ENCODE peak calls at places on chromosomes 4 and X, in eight cellular contexts. A is CD8-positive, alpha-beta T cell; S is GM23248; F is naive thymus-derived CD4-positive, alpha-beta T cell; X is kidney; Q is CD8-positive, alpha-beta memory T cell; T is transverse colon; P is heart left ventricle. E is an unnamed sample. For H3K4me1, the result is how much of the 10 kb centered on the place peaks cover.

GRCh38 chrX:101417190-101417589 is 9.2 kb downstream of the HNRNPH2 start:
- DNase-seq in A (no peak), S (no peak), F (no peak), X (no peak), Q (no peak), T (no peak), P (no peak), E (no peak)

GRCh38 chrX:43003939-43004338 is 226.0 kb upstream of the PPP1R2C start:
- DNase-seq in A (no peak), S (no peak), F (no peak), X (no peak), Q (no peak), T (no peak), P (no peak), E (no peak)

GRCh38 chrX:48589482-48590162 is 7.7 kb upstream of the WDR13 start:
- DNase-seq in A (no peak), S (no peak), F (no peak), X (peak), Q (no peak), T (no peak), P (peak), E (no peak)

GRCh38 chrX:140762061-140762460 is 52.5 kb downstream of the LINC00632 start:
- DNase-seq in A (no peak), S (peak), F (no peak), X (no peak), Q (peak), T (peak), P (no peak), E (peak)

GRCh38 chrX:71282514-71283408 is 674 bp upstream of the NONO start:
- DNase-seq in A (no peak), S (peak), F (no peak), X (no peak), Q (no peak), T (no peak), P (no peak), E (no peak)

GRCh38 chr4:87045659-87046058 is 110.8 kb downstream of the AFF1 start:
- DNase-seq in A (no peak), S (no peak), F (no peak), X (no peak), Q (no peak), T (no peak), P (no peak), E (no peak)

GRCh38 chrX:18377802-18378201 is 23.3 kb upstream of the SCML2 start:
- DNase-seq in A (no peak), S (peak), F (no peak), X (no peak), Q (no peak), T (peak), P (no peak), E (no peak)

GRCh38 chr4:157172011-157172410 is 48.5 kb upstream of the GRIA2 start:
- DNase-seq in A (no peak), S (peak), F (no peak), X (no peak), Q (no peak), T (no peak), P (no peak), E (no peak)

GRCh38 chrX:47180346-47180745 is 13.3 kb upstream of the UBA1 start:
- DNase-seq in A (no peak), S (no peak), F (no peak), X (peak), Q (no peak), T (no peak), P (no peak), E (no peak)

GRCh38 chr4:123449780-123450179 is 53.2 kb downstream of the SPRY1 start:
- DNase-seq in A (no peak), S (peak), F (no peak), X (no peak), Q (no peak), T (no peak), P (no peak), E (no peak)

GRCh38 chrX:150366951-150367545 is 3.9 kb downstream of the MAMLD1 start:
- DNase-seq in A (no peak), S (peak), F (no peak), X (no peak), Q (no peak), T (no peak), P (no peak), E (no peak)

GRCh38 chr4:53929955-53930798 is 134.2 kb downstream of the CHIC2 start:
- DNase-seq in A (peak), S (peak), F (no peak), X (peak), Q (peak), T (peak), P (peak), E (peak)

GRCh38 chrX:56764975-56765791 is 36.1 kb downstream of the NBDY start:
- DNase-seq in A (no peak), S (no peak), F (no peak), X (peak), Q (no peak), T (peak), P (no peak), E (no peak)

GRCh38 chr4:38993683-38994082 is 38.5 kb downstream of the TMEM156 start:
- DNase-seq in A (no peak), S (no peak), F (no peak), X (no peak), Q (no peak), T (no peak), P (no peak), E (no peak)

GRCh38 chr4:8152865-8153257 is 5.8 kb downstream of the ABLIM2 start:
- DNase-seq in A (no peak), S (no peak), F (no peak), X (peak), Q (no peak), T (no peak), P (no peak), E (no peak)

GRCh38 chr4:41156574-41156973 is 57.8 kb downstream of the APBB2 start:
- DNase-seq in A (no peak), S (peak), F (no peak), X (no peak), Q (no peak), T (no peak), P (no peak), E (no peak)

GRCh38 chrX:50988649-50989048 is 78.1 kb downstream of the BMP15 start:
- DNase-seq in A (no peak), S (peak), F (no peak), X (no peak), Q (no peak), T (no peak), P (no peak), E (peak)

GRCh38 chrX:1582686-1583437 is 8.5 kb upstream of the AKAP17A start:
- DNase-seq in A (peak), S (peak), F (no peak), X (no peak), Q (peak), T (no peak), P (no peak), E (no peak)

GRCh38 chr4:57184378-57185031 is 74.3 kb upstream of the IGFBP7 start:
- DNase-seq in A (no peak), S (no peak), F (no peak), X (no peak), Q (no peak), T (no peak), P (no peak), E (no peak)

GRCh38 chr4:25814323-25814722 is 48.5 kb downstream of the SEL1L3 start:
- DNase-seq in A (no peak), S (peak), F (no peak), X (no peak), Q (no peak), T (peak), P (peak), E (no peak)

GRCh38 chr4:53043900-53044650 is 182.0 kb downstream of the RASL11B start:
- DNase-seq in A (no peak), S (no peak), F (no peak), X (no peak), Q (no peak), T (no peak), P (no peak), E (no peak)

GRCh38 chr4:1094336-1094690 is 19.1 kb downstream of the RNF212 start:
- DNase-seq in A (no peak), S (no peak), F (no peak), X (no peak), Q (no peak), T (no peak), P (no peak), E (no peak)

GRCh38 chr4:87679449-87680169 is 29.5 kb downstream of the DMP1 start:
- DNase-seq in A (peak), S (peak), F (peak), X (no peak), Q (peak), T (peak), P (peak), E (no peak)

GRCh38 chr4:98151145-98151929 is 8.1 kb upstream of the STPG2 start:
- DNase-seq in A (no peak), S (no peak), F (no peak), X (no peak), Q (no peak), T (no peak), P (no peak), E (no peak)

GRCh38 chr4:149719357-149719756 is 96.3 kb downstream of the IQCM start:
- DNase-seq in A (no peak), S (peak), F (no peak), X (no peak), Q (no peak), T (no peak), P (no peak), E (no peak)

GRCh38 chr4:137360701-137361213 is 171.5 kb downstream of the PCDH18 start:
- DNase-seq in A (no peak), S (no peak), F (no peak), X (no peak), Q (no peak), T (no peak), P (no peak), E (no peak)

GRCh38 chrX:112473654-112474053 is 206.1 kb downstream of the LHFPL1 start:
- DNase-seq in A (no peak), S (no peak), F (no peak), X (no peak), Q (no peak), T (no peak), P (no peak), E (no peak)

GRCh38 chr4:2268357-2269205 is 6.7 kb upstream of the MXD4 start:
- DNase-seq in A (no peak), S (no peak), F (no peak), X (no peak), Q (no peak), T (no peak), P (no peak), E (no peak)

GRCh38 chr4:142406051-142406549 is 440.0 kb downstream of the INPP4B start:
- DNase-seq in A (no peak), S (peak), F (no peak), X (no peak), Q (no peak), T (no peak), P (no peak), E (no peak)

GRCh38 chr4:4869380-4869723 is 9.9 kb downstream of the MSX1 start:
- DNase-seq in A (no peak), S (no peak), F (no peak), X (peak), Q (no peak), T (no peak), P (no peak), E (no peak)

GRCh38 chr4:48756689-48757220 is 23.3 kb downstream of the FRYL start:
- DNase-seq in A (no peak), S (peak), F (no peak), X (no peak), Q (no peak), T (no peak), P (no peak), E (no peak)

GRCh38 chrX:9656277-9656676 is 109.4 kb downstream of the GPR143 start:
- DNase-seq in A (no peak), S (no peak), F (no peak), X (peak), Q (no peak), T (no peak), P (no peak), E (no peak)

GRCh38 chr4:2761035-2761923 is 5.1 kb upstream of the TNIP2 start:
- DNase-seq in A (no peak), S (no peak), F (no peak), X (no peak), Q (no peak), T (peak), P (no peak), E (peak)

GRCh38 chr4:114606240-114606639 is 7.6 kb downstream of the UGT8 start:
- DNase-seq in A (no peak), S (no peak), F (no peak), X (no peak), Q (no peak), T (no peak), P (no peak), E (no peak)

GRCh38 chr4:93084599-93085305 is 743.8 kb upstream of the ATOH1 start:
- DNase-seq in A (no peak), S (no peak), F (no peak), X (no peak), Q (no peak), T (no peak), P (no peak), E (no peak)

GRCh38 chr4:13633671-13634070 is 6.1 kb upstream of the BOD1L1 start:
- DNase-seq in A (no peak), S (peak), F (no peak), X (no peak), Q (no peak), T (no peak), P (no peak), E (no peak)

GRCh38 chrX:42748067-42748850 is 29.7 kb downstream of the PPP1R2C start:
- DNase-seq in A (no peak), S (no peak), F (no peak), X (no peak), Q (no peak), T (no peak), P (no peak), E (no peak)

GRCh38 chr4:139918994-139919393 is 235.0 kb downstream of the MAML3 start:
- DNase-seq in A (no peak), S (peak), F (no peak), X (no peak), Q (no peak), T (no peak), P (no peak), E (no peak)

GRCh38 chrX:2781226-2781571 is 29.4 kb downstream of the XG start:
- DNase-seq in A (no peak), S (no peak), F (no peak), X (no peak), Q (no peak), T (no peak), P (no peak), E (no peak)
- H3K4me1 ChIP-seq in A (under half), S (under half), F (under half), X (under half), Q (under half), T (under half), P (under half), E (under half)

DNA sequence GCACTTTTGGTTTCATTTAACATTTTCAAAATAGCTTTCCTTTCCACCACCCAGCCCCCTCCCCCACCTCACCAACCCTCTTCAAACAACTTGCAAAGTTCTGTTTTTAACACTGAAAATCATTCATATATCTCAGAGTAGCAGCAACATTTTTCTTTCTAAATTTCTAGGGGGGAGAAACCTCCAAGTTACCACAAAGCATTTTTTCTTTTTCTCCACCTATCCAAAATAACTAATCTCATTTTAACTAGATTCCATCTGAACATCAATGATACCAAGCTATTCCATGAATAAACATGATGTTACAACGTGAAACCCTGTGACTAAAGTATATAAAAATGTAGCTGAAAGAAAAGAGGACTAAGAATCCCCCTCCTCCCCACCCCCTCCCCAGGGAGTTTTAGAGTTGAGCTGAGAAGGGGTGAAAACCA is 5.3 kb downstream of the LDB2 start:
- DNase-seq in A (no peak), S (peak), F (no peak), X (no peak), Q (no peak), T (no peak), P (no peak), E (no peak)
- H3K4me1 ChIP-seq in A (under half), S (under half), F (under half), X (under half), Q (under half), T (under half), P (under half), E (under half)

GRCh38 chr4:169251291-169252235 is 19.2 kb downstream of the SH3RF1 start:
- DNase-seq in A (no peak), S (no peak), F (no peak), X (no peak), Q (no peak), T (peak), P (no peak), E (peak)
- H3K4me1 ChIP-seq in A (under half), S (half or more), F (under half), X (under half), Q (under half), T (half or more), P (half or more), E (under half)

GRCh38 chrX:148588649-148589310 is 88.4 kb downstream of the AFF2 start:
- DNase-seq in A (no peak), S (peak), F (no peak), X (no peak), Q (no peak), T (no peak), P (no peak), E (no peak)
- H3K4me1 ChIP-seq in A (under half), S (under half), F (under half), X (under half), Q (under half), T (under half), P (under half), E (under half)

DNA sequence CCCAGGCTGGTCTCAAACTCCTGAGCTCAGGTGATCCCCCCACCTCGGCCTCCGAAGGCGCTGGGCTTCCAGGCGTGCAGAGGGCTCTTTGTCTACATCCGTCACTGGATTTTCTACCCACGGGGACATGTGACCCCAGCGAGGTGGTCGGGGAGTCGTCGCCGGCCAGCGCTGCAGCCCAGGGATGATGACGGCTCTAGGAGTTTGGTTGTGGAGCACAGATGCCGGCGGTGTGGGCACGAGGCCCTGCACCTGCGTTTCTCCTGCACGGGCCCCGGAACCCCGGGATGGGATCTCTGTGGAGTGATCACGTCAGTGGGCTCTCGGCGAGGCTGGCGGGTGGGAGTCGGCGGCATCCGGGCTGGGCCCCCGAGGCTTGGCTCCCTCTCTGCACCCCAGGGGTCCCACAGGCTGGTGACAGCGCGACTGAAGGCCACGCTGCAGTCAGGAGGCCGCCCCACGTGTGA is 9.1 kb upstream of the GTPBP6 start:
- DNase-seq in A (no peak), S (no peak), F (no peak), X (peak), Q (no peak), T (no peak), P (peak), E (no peak)
- H3K4me1 ChIP-seq in A (under half), S (under half), F (under half), X (under half), Q (under half), T (under half), P (under half), E (under half)

GRCh38 chrX:97126020-97126419 is 242.3 kb downstream of the RPA4 start:
- DNase-seq in A (no peak), S (peak), F (no peak), X (no peak), Q (no peak), T (no peak), P (no peak), E (no peak)
- H3K4me1 ChIP-seq in A (under half), S (under half), F (under half), X (under half), Q (under half), T (under half), P (under half), E (under half)

E was measured in colonic mucosa.